ENCODE peak calls at places on chromosomes 6 and 20, in eight cellular contexts. G, L, C, U, P, Z, W and V are unnamed samples.

GRCh38 chr6:165655191-165655590 is 7.8 kb downstream of the PDE10A start:
- DNase-seq in C (no peak), U (no peak), W (no peak), P (no peak), L (no peak), Z (no peak), G (no peak), V (no peak)

GRCh38 chr6:5471044-5471443 is 209.7 kb downstream of the FARS2 start:
- DNase-seq in C (peak; percentile 24), L (no peak), G (no peak), Z (peak; percentile 66), P (peak; percentile 38), U (peak; percentile 54), W (peak; percentile 64), V (no peak)

GRCh38 chr6:16639689-16640480 is 121.4 kb downstream of the ATXN1 start:
- DNase-seq in P (peak; percentile 81), U (peak; percentile 70), L (no peak), W (no peak), Z (peak; percentile 81), C (no peak), G (no peak), V (no peak)

GRCh38 chr20:23156170-23156841 is 70.2 kb upstream of the CD93 start:
- DNase-seq in P (peak; percentile 90), U (peak; percentile 83), G (no peak), Z (peak; percentile 78), C (no peak), W (no peak), L (no peak), V (no peak)

GRCh38 chr20:50456452-50457324 is 53.5 kb upstream of the PTPN1 start:
- DNase-seq in W (no peak), U (no peak), G (no peak), Z (no peak), L (no peak), C (no peak), P (no peak), V (no peak)

GRCh38 chr6:130018830-130019795 is 732 bp downstream of the L3MBTL3 start:
- DNase-seq in W (peak; percentile 68), Z (peak; percentile 45), C (peak; percentile 41), L (peak; percentile 6), P (no peak), G (peak; percentile 24), U (no peak), V (no peak)

GRCh38 chr6:117545161-117545595 is 57.1 kb downstream of the GOPC start:
- DNase-seq in Z (no peak), U (no peak), W (no peak), C (no peak), G (no peak), P (peak; percentile 81), L (no peak), V (no peak)

GRCh38 chr20:316316-317068 is 8.9 kb upstream of the SOX12 start:
- DNase-seq in C (no peak), P (no peak), Z (peak; percentile 90), U (peak; percentile 55), G (no peak), W (no peak), L (no peak), V (peak; percentile 69)

GRCh38 chr6:147005499-147005898 is 198.7 kb upstream of the STXBP5 start:
- DNase-seq in P (no peak), W (no peak), L (no peak), G (no peak), C (no peak), Z (no peak), U (no peak), V (no peak)

GRCh38 chr6:57221191-57221935 is 744 bp downstream of the RAB23 start:
- DNase-seq in G (peak; percentile 49), U (peak; percentile 56), L (no peak), Z (peak; percentile 68), C (peak; percentile 55), W (peak; percentile 82), P (peak; percentile 42), V (no peak)

GRCh38 chr20:43584448-43585138 is 6.1 kb upstream of the IFT52 start:
- DNase-seq in W (no peak), U (peak; percentile 28), L (no peak), G (no peak), Z (peak; percentile 92), P (no peak), C (no peak), V (no peak)

GRCh38 chr6:42503894-42504293 is 52.2 kb upstream of the TRERF1 start:
- DNase-seq in U (no peak), C (no peak), Z (no peak), P (no peak), G (no peak), L (no peak), W (no peak), V (no peak)

GRCh38 chr6:68994561-68994960 is 359.5 kb downstream of the ADGRB3 start:
- DNase-seq in L (no peak), P (no peak), W (no peak), G (no peak), U (peak; percentile 9), C (no peak), Z (no peak), V (no peak)

GRCh38 chr20:2872304-2873009 is 824 bp upstream of the PTPRA start:
- DNase-seq in C (peak; percentile 62), L (peak; percentile 34), Z (peak; percentile 40), G (no peak), U (peak; percentile 59), P (peak; percentile 43), W (peak; percentile 83), V (no peak)

GRCh38 chr6:14274552-14275492 is 157.2 kb downstream of the CD83 start:
- DNase-seq in L (no peak), G (no peak), W (no peak), P (peak; percentile 99), C (no peak), U (no peak), Z (no peak), V (no peak)

GRCh38 chr20:56630086-56630493 is 984 bp downstream of the TFAP2C start:
- DNase-seq in C (no peak), U (peak; percentile 85), W (no peak), P (peak; percentile 83), Z (peak; percentile 86), L (no peak), G (peak; percentile 77), V (peak; percentile 62)

GRCh38 chr20:19883501-19883900 is 125.4 kb downstream of the RIN2 start:
- DNase-seq in U (no peak), G (no peak), C (no peak), Z (no peak), L (no peak), P (no peak), W (no peak), V (no peak)

GRCh38 chr6:106063448-106063850 is 22.7 kb upstream of the PRDM1 start:
- DNase-seq in P (peak; percentile 90), G (no peak), Z (peak; percentile 61), L (no peak), U (peak; percentile 59), W (no peak), C (no peak), V (no peak)

GRCh38 chr6:33427585-33428218 is 7.8 kb downstream of the SYNGAP1 start:
- DNase-seq in W (peak; percentile 80), G (no peak), Z (no peak), C (peak; percentile 67), P (no peak), L (no peak), U (no peak), V (no peak)

GRCh38 chr20:33827629-33828325 is 16.6 kb downstream of the CHMP4B start:
- DNase-seq in W (no peak), L (no peak), U (no peak), G (no peak), Z (no peak), P (no peak), C (no peak), V (no peak)

GRCh38 chr20:30281584-30282197 is 975.8 kb upstream of the DEFB115 start:
- DNase-seq in U (no peak), C (no peak), Z (no peak), P (no peak), W (no peak), L (no peak), G (no peak), V (no peak)

GRCh38 chr20:30284533-30284932 is 972.9 kb upstream of the DEFB115 start:
- DNase-seq in U (no peak), L (no peak), W (no peak), G (no peak), C (no peak), Z (no peak), P (no peak), V (no peak)

DNA sequence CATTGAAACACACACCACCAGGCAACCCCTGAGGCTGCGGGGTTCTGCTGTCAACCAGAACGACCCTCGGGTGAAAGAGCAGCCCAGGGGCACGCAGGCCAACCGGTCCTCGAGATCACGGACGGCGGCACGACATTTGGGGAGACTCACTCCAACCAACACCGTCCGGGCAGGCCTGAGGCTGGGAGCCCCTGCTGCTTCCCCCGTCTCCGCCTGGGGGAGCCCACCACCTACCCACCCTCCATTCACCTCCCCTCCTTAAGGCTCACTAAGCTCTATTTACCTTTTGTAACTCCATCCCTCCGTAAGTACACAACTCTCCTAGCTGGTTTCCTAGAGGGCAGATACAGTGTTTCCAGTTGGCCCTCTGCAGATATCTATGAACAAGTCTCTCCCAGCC is 971.3 kb upstream of the DEFB115 start:
- DNase-seq in G (no peak), W (no peak), L (no peak), U (no peak), Z (no peak), C (no peak), P (no peak), V (no peak)
- TF ChIP-seq CTCF in G (no peak), W (no peak), L (no peak), U (no peak), Z (no peak), C (no peak), P (no peak), V (no peak)

DNA sequence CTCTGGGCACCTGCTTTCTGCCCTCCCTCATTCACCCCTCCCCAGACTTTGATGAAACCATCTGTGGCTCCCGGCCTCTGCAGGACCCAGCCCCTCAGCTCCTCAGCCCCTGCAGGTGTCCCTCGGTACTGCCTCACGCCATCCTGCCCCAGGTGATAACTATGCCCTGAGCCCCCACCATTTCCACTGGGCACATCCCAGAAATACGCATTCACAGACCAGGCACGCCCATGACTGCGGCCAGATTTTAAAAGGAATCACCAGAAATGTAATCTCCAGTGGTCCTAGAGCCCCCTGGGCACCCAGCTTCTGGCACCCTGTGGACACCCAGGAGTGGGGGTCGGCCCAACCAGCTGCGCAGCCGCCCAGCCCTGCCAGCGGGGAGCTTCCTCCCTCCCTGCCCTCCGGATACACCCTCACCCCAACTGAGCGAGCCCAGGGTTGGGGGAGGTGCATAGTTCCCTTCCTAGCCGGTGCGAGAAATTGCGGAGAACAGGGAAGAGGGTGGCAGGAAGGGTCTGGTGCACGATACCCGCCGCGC is 585 bp upstream of the NTSR1 start:
- DNase-seq in Z (no peak), P (no peak), W (peak; percentile 40), C (no peak), L (no peak), U (no peak), G (no peak), V (no peak)
- TF ChIP-seq CTCF in Z (peak; percentile 7), P (peak; percentile 25), W (peak; percentile 16), C (no peak), L (no peak), U (peak; percentile 21), G (peak; percentile 65), V (peak; percentile 1)

GRCh38 chr6:88472731-88473130 is 306.6 kb upstream of the CNR1 start:
- DNase-seq in P (no peak), G (no peak), C (no peak), U (no peak), L (no peak), Z (no peak), W (no peak), V (no peak)
- TF ChIP-seq CTCF in P (no peak), G (no peak), C (no peak), U (no peak), L (no peak), Z (no peak), W (no peak), V (no peak)

GRCh38 chr6:49849121-49849907 is 17.0 kb downstream of the CRISP1 start:
- DNase-seq in C (no peak), P (peak; percentile 66), L (no peak), Z (peak; percentile 54), G (no peak), W (no peak), U (peak; percentile 0), V (peak; percentile 12)
- TF ChIP-seq CTCF in C (no peak), P (peak; percentile 24), L (peak; percentile 70), Z (peak; percentile 62), G (peak; percentile 91), W (peak; percentile 73), U (peak; percentile 40), V (peak; percentile 45)